ENCODE peak calls at places on chromosomes 4 and X, in eight cellular contexts. O is SK-N-SH, R is K562, D is GM23338, V is HepG2, W is HL-60, L is HCT116, Z is GM12878. E is an unnamed sample.

GRCh38 chr4:120509222-120509621 is 413.3 kb downstream of the PRDM5 start:
- DNase-seq in R (no peak), D (peak; percentile 11), Z (no peak), V (no peak), O (no peak), W (no peak), L (no peak), E (no peak)

GRCh38 chr4:5836943-5837342 is 55.9 kb downstream of the CRMP1 start:
- DNase-seq in R (no peak), W (no peak), L (no peak), O (no peak), Z (no peak), D (no peak), V (peak; percentile 46), E (no peak)

GRCh38 chr4:26141916-26142638 is 178.7 kb upstream of the RBPJ start:
- DNase-seq in R (no peak), W (peak; percentile 11), D (no peak), O (no peak), L (no peak), V (no peak), Z (no peak), E (no peak)

GRCh38 chr4:72779256-72779655 is 210.2 kb upstream of the ADAMTS3 start:
- DNase-seq in Z (no peak), V (no peak), R (no peak), D (no peak), W (no peak), O (no peak), L (no peak), E (no peak)

GRCh38 chr4:15233626-15234025 is 194.2 kb upstream of the C1QTNF7 start:
- DNase-seq in D (no peak), L (no peak), O (no peak), V (no peak), W (no peak), Z (no peak), R (no peak), E (no peak)

GRCh38 chrX:39755152-39756032 is 342.4 kb downstream of the BCOR start:
- DNase-seq in R (peak; percentile 81), V (peak; percentile 63), O (peak; percentile 50), L (peak; percentile 85), D (no peak), Z (no peak), W (no peak), E (no peak)

GRCh38 chr4:189436207-189436606 is 504.5 kb upstream of the FRG1 start:
- DNase-seq in V (peak; percentile 6), W (no peak), D (peak; percentile 73), R (no peak), O (peak; percentile 5), Z (no peak), L (peak; percentile 4), E (no peak)

GRCh38 chrX:22467571-22467970 is 194.9 kb downstream of the CBLL2 start:
- DNase-seq in R (no peak), L (no peak), V (no peak), O (no peak), Z (no peak), W (no peak), D (no peak), E (no peak)

GRCh38 chr4:23902203-23902602 is 12.4 kb upstream of the PPARGC1A start:
- DNase-seq in V (no peak), W (no peak), O (no peak), Z (no peak), L (no peak), D (peak; percentile 7), R (no peak), E (no peak)

GRCh38 chr4:23900636-23901035 is 10.8 kb upstream of the PPARGC1A start:
- DNase-seq in O (no peak), D (no peak), R (no peak), L (no peak), Z (no peak), V (no peak), W (no peak), E (no peak)

GRCh38 chr4:23906839-23907238 is 17.0 kb upstream of the PPARGC1A start:
- DNase-seq in R (no peak), W (no peak), L (no peak), Z (no peak), D (no peak), O (no peak), V (no peak), E (no peak)

GRCh38 chr4:23904639-23905061 is 14.8 kb upstream of the PPARGC1A start:
- DNase-seq in V (no peak), O (no peak), L (no peak), D (no peak), Z (no peak), W (no peak), R (no peak), E (no peak)

DNA sequence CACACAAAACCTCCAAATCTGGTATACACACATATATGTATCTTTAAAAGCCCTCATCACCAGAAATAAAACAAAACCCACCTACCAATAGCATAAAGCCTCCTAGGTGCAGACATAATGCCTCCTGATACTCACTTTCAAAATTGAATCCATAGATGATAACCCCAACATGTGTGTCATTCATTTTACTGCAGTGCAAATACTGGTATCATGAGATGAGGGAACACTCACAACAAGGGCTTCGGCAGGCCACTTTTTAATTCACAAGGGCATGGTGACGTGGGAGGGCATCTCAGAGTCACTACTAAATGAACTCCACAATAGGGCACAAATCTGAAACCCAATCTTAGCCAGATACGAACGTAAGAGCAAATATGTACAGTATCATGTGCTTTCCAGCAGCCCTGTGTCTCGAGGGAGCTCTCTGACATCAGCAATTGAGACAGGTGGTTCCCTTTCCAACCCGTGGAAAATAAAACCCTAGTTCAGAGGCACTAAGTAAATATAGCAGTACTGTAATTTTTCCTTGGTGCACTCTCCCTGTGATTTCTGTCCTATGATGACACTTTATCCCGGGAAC is 14.1 kb upstream of the PPARGC1A start:
- DNase-seq in W (no peak), V (no peak), L (no peak), D (no peak), R (no peak), Z (no peak), O (no peak), E (no peak)
- TF ChIP-seq POLR2AphosphoS5 in W (no peak), V (no peak), L (no peak), D (no peak), R (no peak), Z (no peak), O (no peak), E (no peak)

GRCh38 chrX:155535866-155536265 is 76.9 kb downstream of the TMLHE start:
- DNase-seq in R (no peak), V (no peak), O (no peak), D (no peak), Z (no peak), W (no peak), L (no peak), E (no peak)

DNA sequence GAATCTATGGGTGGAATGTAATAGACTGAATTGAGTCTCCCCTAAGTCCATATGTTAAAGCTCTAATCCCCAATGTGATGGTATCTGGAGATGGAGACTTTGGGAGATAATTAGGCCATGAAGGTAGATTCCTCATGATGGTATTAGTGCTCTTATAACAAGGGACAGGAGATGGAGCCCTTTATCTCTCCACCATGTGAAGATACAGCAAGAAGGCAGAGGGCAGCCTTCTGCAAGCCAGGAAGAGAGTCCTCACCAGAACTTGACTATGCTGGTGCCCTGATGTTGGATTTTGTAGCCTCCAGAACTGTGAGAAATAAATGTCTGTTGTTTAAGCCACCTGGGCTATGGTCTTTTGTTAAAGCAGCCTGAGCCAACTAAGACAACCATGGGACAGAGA is 76.4 kb upstream of the F8A3 start:
- DNase-seq in L (no peak), Z (no peak), V (no peak), D (no peak), O (no peak), W (no peak), R (peak; percentile 18), E (no peak)
- TF ChIP-seq REST in L (no peak), Z (no peak), V (no peak), D (no peak), O (no peak), W (no peak), R (no peak), E (no peak)

GRCh38 chrX:77894921-77895886 is at the start of gene MAGT1:
- DNase-seq in D (peak; percentile 95), O (peak; percentile 86), L (peak; percentile 92), W (peak; percentile 84), Z (peak; percentile 90), V (peak; percentile 94), R (peak; percentile 96), E (peak; percentile 90)

GRCh38 chrX:77893713-77894112 is 1.5 kb downstream of the MAGT1 start:
- DNase-seq in L (no peak), O (no peak), D (no peak), V (no peak), W (no peak), Z (no peak), R (no peak), E (no peak)

GRCh38 chrX:77900688-77901087 is 1.4 kb downstream of the COX7B start:
- DNase-seq in R (no peak), D (no peak), Z (no peak), O (no peak), V (no peak), L (no peak), W (peak; percentile 56), E (no peak)

GRCh38 chrX:77901506-77901905 is 2.2 kb downstream of the COX7B start:
- DNase-seq in V (no peak), W (no peak), Z (no peak), O (no peak), D (no peak), L (no peak), R (no peak), E (no peak)

DNA sequence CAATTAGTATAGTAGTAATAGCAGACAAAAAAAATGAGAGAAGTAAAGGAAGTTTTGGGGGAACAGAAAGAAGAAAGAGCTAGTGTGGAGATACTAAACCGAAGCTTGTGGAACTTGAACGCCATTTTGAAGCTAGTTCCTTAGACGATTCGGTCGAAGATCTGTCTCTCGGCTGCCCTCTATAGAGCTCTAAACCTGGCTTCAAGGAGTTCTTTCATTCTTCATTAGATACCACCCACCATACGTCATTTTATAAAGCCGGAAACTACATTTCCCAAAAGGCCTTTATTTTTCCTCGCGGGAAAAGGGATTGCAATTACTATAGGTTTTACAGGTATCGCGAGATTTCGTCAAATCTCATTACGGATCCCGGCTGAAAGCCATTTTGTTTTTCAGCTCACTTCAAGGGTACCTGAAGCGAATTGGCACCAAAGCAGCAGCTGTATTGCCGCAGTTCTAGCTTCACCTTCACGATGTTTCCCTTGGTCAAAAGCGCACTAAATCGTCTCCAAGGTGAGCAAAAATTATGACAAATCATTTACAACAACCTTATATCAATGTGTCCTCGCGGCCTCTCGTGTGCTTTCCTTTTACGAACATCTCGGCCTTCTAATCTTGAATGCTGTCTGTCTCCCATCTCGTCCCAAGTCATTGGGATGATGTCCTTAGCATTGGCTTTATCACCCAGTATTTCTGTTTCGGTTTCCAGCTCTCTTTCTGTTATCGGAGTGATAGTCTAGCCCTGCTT is at the start of gene COX7B:
- DNase-seq in W (peak; percentile 72), R (peak; percentile 94), Z (peak; percentile 92), D (peak; percentile 96), O (peak; percentile 70), L (peak; percentile 94), V (peak; percentile 96), E (peak; percentile 89)
- TF ChIP-seq POLR2AphosphoS5 in W (peak; percentile 60), R (peak; percentile 90), Z (peak; percentile 93), D (peak; percentile 76), O (peak; percentile 91), L (peak; percentile 88), V (peak; percentile 85), E (peak; percentile 85)

DNA sequence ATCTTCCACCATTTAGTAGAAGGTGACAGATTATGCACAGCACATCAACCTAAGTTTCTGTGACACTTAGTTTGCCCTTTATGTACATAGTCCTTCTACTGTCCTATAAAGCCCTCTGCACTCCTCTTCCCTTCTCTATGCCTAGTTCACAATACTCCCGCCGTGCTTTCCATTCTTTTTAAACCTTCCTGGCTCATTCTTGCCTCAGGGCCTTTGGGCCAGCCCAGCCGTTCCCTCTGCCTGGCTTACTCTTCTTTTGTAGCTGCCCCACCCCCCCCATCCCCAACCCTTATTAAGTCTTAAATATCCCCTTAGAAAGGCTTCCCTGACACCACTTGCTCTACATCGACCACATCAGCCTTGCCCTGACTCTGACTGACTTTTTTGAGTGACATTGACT is 33.0 kb downstream of the SGMS2 start:
- DNase-seq in Z (no peak), O (no peak), L (no peak), D (no peak), R (no peak), W (no peak), V (no peak), E (no peak)
- TF ChIP-seq REST in Z (no peak), O (no peak), L (no peak), D (no peak), R (no peak), W (no peak), V (no peak), E (no peak)

E was measured in Panc1.